ENCODE peak calls at places on chromosomes 3 and 15, in five cellular contexts. Y, G, A, E and S are unnamed samples.

GRCh38 chr3:13792512-13793347 is 87.1 kb downstream of the WNT7A start:
- DNase-seq in Y (no peak), G (no peak), A (peak), E (no peak), S (no peak)

GRCh38 chr3:158773845-158774542 is 27.9 kb upstream of the MFSD1 start:
- DNase-seq in Y (no peak), G (no peak), A (no peak), E (no peak), S (no peak)

GRCh38 chr3:134480546-134480945 is 5.2 kb downstream of the ANAPC13 start:
- DNase-seq in Y (no peak), G (no peak), A (no peak), E (no peak), S (no peak)

GRCh38 chr15:68479870-68480269 is 47.9 kb upstream of the ITGA11 start:
- DNase-seq in Y (no peak), G (no peak), A (no peak), E (no peak), S (no peak)

GRCh38 chr3:129687586-129688125 is 81.2 kb upstream of the PLXND1 start:
- DNase-seq in Y (no peak), G (no peak), A (no peak), E (no peak), S (no peak)

GRCh38 chr3:190036631-190037030 is 84.1 kb downstream of the P3H2 start:
- DNase-seq in Y (no peak), G (no peak), A (no peak), E (no peak), S (no peak)

GRCh38 chr15:98304366-98304765 is 343.9 kb downstream of the ARRDC4 start:
- DNase-seq in Y (no peak), G (no peak), A (no peak), E (no peak), S (no peak)

GRCh38 chr3:194766845-194767244 is 81.2 kb downstream of the FAM43A start:
- DNase-seq in Y (no peak), G (no peak), A (no peak), E (no peak), S (no peak)

GRCh38 chr3:20846081-20846480 is 660.1 kb upstream of the SGO1 start:
- DNase-seq in Y (no peak), G (no peak), A (no peak), E (no peak), S (no peak)

GRCh38 chr15:57298843-57299550 is 77.3 kb upstream of the CGNL1 start:
- DNase-seq in Y (no peak), G (no peak), A (no peak), E (no peak), S (no peak)

GRCh38 chr3:195226900-195227447 is 44.0 kb downstream of the XXYLT1 start:
- DNase-seq in Y (peak), G (peak), A (peak), E (no peak), S (no peak)

GRCh38 chr3:129783470-129783869 is 110.0 kb downstream of the TMCC1 start:
- DNase-seq in Y (no peak), G (no peak), A (no peak), E (no peak), S (no peak)

GRCh38 chr3:178087376-178087775 is 448.9 kb upstream of the KCNMB2 start:
- DNase-seq in Y (no peak), G (no peak), A (no peak), E (no peak), S (no peak)

GRCh38 chr15:48966595-48967301 is 3.0 kb upstream of the SHC4 start:
- DNase-seq in Y (no peak), G (no peak), A (no peak), E (no peak), S (no peak)

GRCh38 chr3:138051946-138052802 is 42.2 kb downstream of the CLDN18 start:
- DNase-seq in Y (no peak), G (peak), A (no peak), E (peak), S (no peak)

GRCh38 chr3:73674280-73674679 is 49.5 kb upstream of the PDZRN3 start:
- DNase-seq in Y (no peak), G (no peak), A (no peak), E (no peak), S (no peak)

GRCh38 chr3:194782767-194783404 is 97.2 kb downstream of the FAM43A start:
- DNase-seq in Y (no peak), G (no peak), A (no peak), E (no peak), S (no peak)

GRCh38 chr3:16190704-16191103 is 16.2 kb downstream of the GALNT15 start:
- DNase-seq in Y (no peak), G (no peak), A (no peak), E (no peak), S (no peak)

GRCh38 chr3:52004158-52004787 is 8.6 kb upstream of the RPL29 start:
- DNase-seq in Y (peak), G (no peak), A (no peak), E (peak), S (no peak)

GRCh38 chr3:126926684-126927404 is 56.1 kb upstream of the PLXNA1 start:
- DNase-seq in Y (no peak), G (no peak), A (no peak), E (no peak), S (no peak)

GRCh38 chr3:125670945-125671344 is 75.6 kb upstream of the OSBPL11 start:
- DNase-seq in Y (no peak), G (no peak), A (no peak), E (no peak), S (no peak)

GRCh38 chr3:8490079-8490552 is 11.5 kb upstream of the LMCD1 start:
- DNase-seq in Y (no peak), G (no peak), A (no peak), E (no peak), S (no peak)

GRCh38 chr3:58994746-58995330 is 55.0 kb downstream of the CFAP20DC start:
- DNase-seq in Y (no peak), G (no peak), A (no peak), E (peak), S (no peak)

GRCh38 chr3:3119393-3119851 is 7.3 kb upstream of the TRNT1 start:
- DNase-seq in Y (no peak), G (no peak), A (no peak), E (no peak), S (no peak)

GRCh38 chr15:66650433-66650832 is 51.6 kb upstream of the SMAD6 start:
- DNase-seq in Y (peak), G (no peak), A (no peak), E (no peak), S (peak)

GRCh38 chr15:59885832-59886231 is 118.3 kb upstream of the FOXB1 start:
- DNase-seq in Y (no peak), G (no peak), A (no peak), E (peak), S (no peak)

GRCh38 chr3:45440562-45440961 is 52.2 kb downstream of the LARS2 start:
- DNase-seq in Y (no peak), G (no peak), A (no peak), E (no peak), S (no peak)

GRCh38 chr15:44385344-44385942 is 42.0 kb upstream of the CTDSPL2 start:
- DNase-seq in Y (no peak), G (no peak), A (no peak), E (no peak), S (no peak)

GRCh38 chr3:138877246-138877645 is 42.5 kb upstream of the PIK3CB start:
- DNase-seq in Y (no peak), G (no peak), A (no peak), E (no peak), S (no peak)

GRCh38 chr3:38602576-38603250 is 46.8 kb downstream of the SCN5A start:
- DNase-seq in Y (no peak), G (no peak), A (peak), E (no peak), S (peak)

GRCh38 chr3:50582083-50582482 is 12.8 kb downstream of the HEMK1 start:
- DNase-seq in Y (no peak), G (no peak), A (no peak), E (no peak), S (no peak)

GRCh38 chr3:195250473-195251251 is 20.3 kb downstream of the XXYLT1 start:
- DNase-seq in Y (peak), G (no peak), A (no peak), E (no peak), S (no peak)

GRCh38 chr3:52831500-52832301 is 1.2 kb upstream of the ITIH4 start:
- DNase-seq in Y (peak), G (peak), A (no peak), E (no peak), S (no peak)

GRCh38 chr3:105798381-105798934 is 70.4 kb downstream of the CBLB start:
- DNase-seq in Y (no peak), G (no peak), A (no peak), E (no peak), S (no peak)

GRCh38 chr3:136008221-136008620 is 42.7 kb downstream of the PPP2R3A start:
- DNase-seq in Y (no peak), G (no peak), A (no peak), E (no peak), S (no peak)
- TF ChIP-seq CTCF in Y (no peak), G (no peak), A (no peak), E (no peak), S (no peak)

GRCh38 chr3:141336672-141337522 is 31.4 kb upstream of the ZBTB38 start:
- DNase-seq in Y (no peak), G (no peak), A (no peak), E (no peak), S (no peak)

GRCh38 chr3:141341536-141341935 is 26.8 kb upstream of the ZBTB38 start:
- DNase-seq in Y (no peak), G (no peak), A (no peak), E (no peak), S (no peak)

GRCh38 chr3:141337523-141337854 is 30.8 kb upstream of the ZBTB38 start:
- DNase-seq in Y (no peak), G (no peak), A (no peak), E (no peak), S (no peak)

GRCh38 chr3:141335531-141336042 is 32.7 kb upstream of the ZBTB38 start:
- DNase-seq in Y (no peak), G (no peak), A (no peak), E (no peak), S (no peak)

DNA sequence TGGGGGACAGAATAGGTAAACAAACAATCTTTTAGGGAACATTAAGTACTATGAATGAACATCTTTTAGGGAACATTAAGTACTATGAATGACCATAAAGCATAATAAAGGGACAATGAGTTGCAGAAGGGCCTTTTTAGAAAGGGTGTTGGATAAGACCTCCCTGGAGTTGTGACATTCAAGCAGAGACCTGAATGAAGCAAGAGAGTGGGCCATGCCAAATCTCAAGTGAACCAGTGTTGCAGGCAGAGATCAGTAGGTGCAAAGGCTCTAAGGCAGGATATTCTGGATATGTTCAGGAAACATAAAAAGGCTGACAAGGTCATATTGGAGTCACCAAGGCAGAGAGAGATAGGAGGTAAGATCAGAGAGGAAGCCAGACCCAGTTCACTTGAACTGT is 29.4 kb upstream of the ZBTB38 start:
- DNase-seq in Y (no peak), G (no peak), A (no peak), E (no peak), S (no peak)
- TF ChIP-seq CTCF in Y (no peak), G (no peak), A (no peak), E (no peak), S (no peak)

GRCh38 chr15:73928241-73928579 is 1.9 kb downstream of the LOXL1 start:
- DNase-seq in Y (no peak), G (no peak), A (no peak), E (no peak), S (no peak)
- TF ChIP-seq CTCF in Y (no peak), G (no peak), A (no peak), E (no peak), S (no peak)

GRCh38 chr15:45710657-45711056 is 75.8 kb downstream of the SQOR start:
- DNase-seq in Y (no peak), G (no peak), A (no peak), E (no peak), S (no peak)

GRCh38 chr15:45719490-45719889 is 84.7 kb downstream of the SQOR start:
- DNase-seq in Y (no peak), G (no peak), A (no peak), E (no peak), S (no peak)

GRCh38 chr15:45715528-45715927 is 80.7 kb downstream of the SQOR start:
- DNase-seq in Y (no peak), G (no peak), A (no peak), E (no peak), S (no peak)

GRCh38 chr15:45720183-45720582 is 85.4 kb downstream of the SQOR start:
- DNase-seq in Y (no peak), G (no peak), A (no peak), E (no peak), S (no peak)

GRCh38 chr15:45714501-45715488 is 80.0 kb downstream of the SQOR start:
- DNase-seq in Y (no peak), G (peak), A (peak), E (peak), S (no peak)
- TF ChIP-seq CTCF in Y (peak), G (peak), A (peak), E (peak), S (peak)

GRCh38 chr3:43951813-43952212 is 261.1 kb downstream of the ABHD5 start:
- DNase-seq in Y (no peak), G (no peak), A (no peak), E (no peak), S (no peak)

GRCh38 chr3:43954321-43954720 is 263.6 kb downstream of the ABHD5 start:
- DNase-seq in Y (no peak), G (no peak), A (no peak), E (no peak), S (no peak)

GRCh38 chr3:43953375-43953774 is 262.6 kb downstream of the ABHD5 start:
- DNase-seq in Y (no peak), G (no peak), A (no peak), E (no peak), S (no peak)

GRCh38 chr3:43950775-43951174 is 260.0 kb downstream of the ABHD5 start:
- DNase-seq in Y (no peak), G (no peak), A (no peak), E (no peak), S (no peak)

GRCh38 chr3:43953814-43954241 is 263.1 kb downstream of the ABHD5 start:
- DNase-seq in Y (no peak), G (no peak), A (no peak), E (no peak), S (no peak)
- TF ChIP-seq CTCF in Y (no peak), G (no peak), A (no peak), E (no peak), S (no peak)

GRCh38 chr3:184081116-184081830 is 15.6 kb upstream of the HTR3E start:
- DNase-seq in Y (no peak), G (no peak), A (no peak), E (no peak), S (no peak)
- TF ChIP-seq CTCF in Y (no peak), G (no peak), A (no peak), E (no peak), S (no peak)

GRCh38 chr3:123809597-123809996 is 74.5 kb downstream of the MYLK start:
- DNase-seq in Y (no peak), G (no peak), A (no peak), E (no peak), S (no peak)
- TF ChIP-seq CTCF in Y (no peak), G (no peak), A (no peak), E (no peak), S (no peak)

GRCh38 chr3:65028024-65028423 is 340.2 kb upstream of the ADAMTS9 start:
- DNase-seq in Y (no peak), G (no peak), A (no peak), E (no peak), S (no peak)

GRCh38 chr3:65026151-65026550 is 338.4 kb upstream of the ADAMTS9 start:
- DNase-seq in Y (no peak), G (no peak), A (no peak), E (no peak), S (no peak)

GRCh38 chr3:65020780-65021179 is 333.0 kb upstream of the ADAMTS9 start:
- DNase-seq in Y (no peak), G (no peak), A (no peak), E (no peak), S (no peak)

GRCh38 chr3:65027335-65027734 is 339.5 kb upstream of the ADAMTS9 start:
- DNase-seq in Y (no peak), G (no peak), A (no peak), E (no peak), S (no peak)

DNA sequence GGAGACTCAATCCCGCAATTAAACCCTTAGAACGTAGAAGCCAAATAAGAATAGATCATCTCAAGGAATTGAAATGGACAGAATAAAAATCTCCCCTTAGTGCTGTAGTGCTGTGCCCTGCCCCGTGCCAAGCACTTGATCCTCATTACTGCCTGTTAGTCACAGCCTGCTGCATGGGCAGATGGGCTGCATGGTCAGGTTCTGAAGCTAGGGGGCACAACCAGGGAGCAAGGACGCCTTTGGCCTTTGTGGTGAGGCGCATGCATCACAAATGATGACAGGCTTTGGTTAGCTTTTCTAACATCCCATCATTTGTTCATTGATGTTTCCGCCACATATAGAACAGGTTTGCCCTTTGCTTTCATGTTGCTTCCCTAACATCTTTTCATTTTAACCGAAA is 336.3 kb upstream of the ADAMTS9 start:
- DNase-seq in Y (peak), G (no peak), A (no peak), E (no peak), S (no peak)
- TF ChIP-seq CTCF in Y (no peak), G (no peak), A (no peak), E (no peak), S (no peak)

DNA sequence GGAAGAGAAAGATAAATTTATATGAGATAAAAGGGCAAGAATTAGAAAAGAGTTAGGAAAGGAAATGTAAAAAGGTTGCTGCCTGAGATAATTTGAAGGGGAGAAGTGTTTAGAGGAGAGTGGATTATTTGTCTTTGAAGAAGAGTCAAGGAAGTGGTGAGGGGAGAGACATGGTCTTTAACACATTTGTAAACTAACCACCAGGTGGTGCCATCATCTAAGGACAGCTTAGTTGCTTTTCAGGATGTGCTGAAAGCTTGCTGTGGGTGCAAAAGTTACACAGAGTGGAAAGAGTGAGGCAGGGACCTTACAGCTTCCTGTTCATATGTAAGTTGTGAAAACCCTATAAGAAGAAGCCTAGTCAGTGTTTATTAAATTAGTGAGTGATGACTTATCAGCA is 114.1 kb upstream of the DNAJC19 start:
- DNase-seq in Y (no peak), G (no peak), A (no peak), E (peak), S (no peak)
- TF ChIP-seq CTCF in Y (no peak), G (no peak), A (no peak), E (peak), S (no peak)